ENCODE peak calls at places on chromosome 20, in four cellular contexts. One of them, this sample, is unnamed.

GRCh38 chr20:58344741-58345140 is 35.2 kb downstream of the RAB22A start:
- DNase-seq in NT2/D1: no peak
- DNase-seq in HEK293T: no peak
- DNase-seq in HepG2: no peak
- DNase-seq in this sample: no peak

GRCh38 chr20:46709459-46710148 is at the start of gene SLC2A10:
- DNase-seq in NT2/D1: no peak
- DNase-seq in HEK293T: peak; percentile 53
- DNase-seq in HepG2: peak; percentile 53
- DNase-seq in this sample: no peak

GRCh38 chr20:3631534-3631933 is 31.7 kb downstream of the GFRA4 start:
- DNase-seq in NT2/D1: no peak
- DNase-seq in HEK293T: no peak
- DNase-seq in HepG2: no peak
- DNase-seq in this sample: no peak

GRCh38 chr20:25076731-25077609 is 5.0 kb downstream of the VSX1 start:
- DNase-seq in NT2/D1: no peak
- DNase-seq in HEK293T: peak; percentile 34
- DNase-seq in HepG2: peak; percentile 82
- DNase-seq in this sample: no peak

GRCh38 chr20:63969851-63970713 is at the start of gene ZNF512B:
- DNase-seq in NT2/D1: peak; percentile 49
- DNase-seq in HEK293T: peak; percentile 88
- DNase-seq in HepG2: peak; percentile 66
- DNase-seq in this sample: no peak

GRCh38 chr20:16761305-16761829 is 13.2 kb downstream of the OTOR start:
- DNase-seq in NT2/D1: peak; percentile 47
- DNase-seq in HEK293T: peak; percentile 70
- DNase-seq in HepG2: peak; percentile 77
- DNase-seq in this sample: peak; percentile 19

GRCh38 chr20:24637941-24638340 is 168.5 kb downstream of the SYNDIG1 start:
- DNase-seq in NT2/D1: no peak
- DNase-seq in HEK293T: no peak
- DNase-seq in HepG2: no peak
- DNase-seq in this sample: no peak

GRCh38 chr20:57882451-57883161 is 172.8 kb upstream of the PMEPA1 start:
- DNase-seq in NT2/D1: no peak
- DNase-seq in HEK293T: no peak
- DNase-seq in HepG2: no peak
- DNase-seq in this sample: no peak

GRCh38 chr20:1965520-1966278 is 28.2 kb downstream of the PDYN start:
- DNase-seq in NT2/D1: peak; percentile 77
- DNase-seq in HEK293T: peak; percentile 86
- DNase-seq in HepG2: peak; percentile 71
- DNase-seq in this sample: peak; percentile 19

GRCh38 chr20:13245250-13245723 is 24.2 kb downstream of the ISM1 start:
- DNase-seq in NT2/D1: no peak
- DNase-seq in HEK293T: no peak
- DNase-seq in HepG2: peak; percentile 97
- DNase-seq in this sample: no peak

GRCh38 chr20:62368629-62369507 is 1.8 kb upstream of the LAMA5 start:
- DNase-seq in NT2/D1: no peak
- DNase-seq in HEK293T: peak; percentile 48
- DNase-seq in HepG2: peak; percentile 94
- DNase-seq in this sample: no peak

GRCh38 chr20:9092101-9092500 is 23.2 kb downstream of the PLCB4 start:
- DNase-seq in NT2/D1: no peak
- DNase-seq in HEK293T: no peak
- DNase-seq in HepG2: no peak
- DNase-seq in this sample: no peak

GRCh38 chr20:14838663-14839650 is 501.5 kb upstream of the FLRT3 start:
- DNase-seq in NT2/D1: no peak
- DNase-seq in HEK293T: no peak
- DNase-seq in HepG2: no peak
- DNase-seq in this sample: peak; percentile 73

GRCh38 chr20:51508780-51509179 is 33.7 kb downstream of the NFATC2 start:
- DNase-seq in NT2/D1: no peak
- DNase-seq in HEK293T: no peak
- DNase-seq in HepG2: peak; percentile 82
- DNase-seq in this sample: no peak

GRCh38 chr20:40811660-40812414 is 122.8 kb upstream of the MAFB start:
- DNase-seq in NT2/D1: no peak
- DNase-seq in HEK293T: no peak
- DNase-seq in HepG2: no peak
- DNase-seq in this sample: no peak

GRCh38 chr20:35734374-35734773 is 7.7 kb downstream of the RBM39 start:
- DNase-seq in NT2/D1: no peak
- DNase-seq in HEK293T: no peak
- DNase-seq in HepG2: no peak
- DNase-seq in this sample: no peak

GRCh38 chr20:57785061-57785460 is 75.2 kb upstream of the PMEPA1 start:
- DNase-seq in NT2/D1: no peak
- DNase-seq in HEK293T: no peak
- DNase-seq in HepG2: no peak
- DNase-seq in this sample: no peak

GRCh38 chr20:58147628-58148370 is 80.7 kb downstream of the ANKRD60 start:
- DNase-seq in NT2/D1: no peak
- DNase-seq in HEK293T: no peak
- DNase-seq in HepG2: no peak
- DNase-seq in this sample: no peak

GRCh38 chr20:59561614-59562277 is 42.6 kb upstream of the PHACTR3 start:
- DNase-seq in NT2/D1: no peak
- DNase-seq in HEK293T: peak; percentile 3
- DNase-seq in HepG2: no peak
- DNase-seq in this sample: no peak

GRCh38 chr20:37270586-37271420 is 9.2 kb upstream of the GHRH start:
- DNase-seq in NT2/D1: no peak
- DNase-seq in HEK293T: no peak
- DNase-seq in HepG2: peak; percentile 75
- DNase-seq in this sample: peak; percentile 79

GRCh38 chr20:14724465-14724864 is 387.1 kb upstream of the FLRT3 start:
- DNase-seq in NT2/D1: no peak
- DNase-seq in HEK293T: no peak
- DNase-seq in HepG2: no peak
- DNase-seq in this sample: no peak

GRCh38 chr20:18090044-18090443 is 32.3 kb upstream of the OVOL2 start:
- DNase-seq in NT2/D1: no peak
- DNase-seq in HEK293T: no peak
- DNase-seq in HepG2: peak; percentile 32
- DNase-seq in this sample: no peak

GRCh38 chr20:29079769-29080690 is 2177.4 kb upstream of the DEFB115 start:
- DNase-seq in NT2/D1: peak; percentile 77
- DNase-seq in HEK293T: no peak
- DNase-seq in HepG2: peak; percentile 84
- DNase-seq in this sample: no peak

GRCh38 chr20:62412194-62413024 is 5.3 kb upstream of the CABLES2 start:
- DNase-seq in NT2/D1: no peak
- DNase-seq in HEK293T: no peak
- DNase-seq in HepG2: peak; percentile 67
- DNase-seq in this sample: no peak

GRCh38 chr20:17833036-17833674 is 133.4 kb downstream of the BANF2 start:
- DNase-seq in NT2/D1: no peak
- DNase-seq in HEK293T: no peak
- DNase-seq in HepG2: no peak
- DNase-seq in this sample: no peak

GRCh38 chr20:1856419-1856818 is 38.8 kb upstream of the SIRPA start:
- DNase-seq in NT2/D1: no peak
- DNase-seq in HEK293T: no peak
- DNase-seq in HepG2: no peak
- DNase-seq in this sample: no peak

GRCh38 chr20:14955396-14955795 is 618.0 kb upstream of the FLRT3 start:
- DNase-seq in NT2/D1: no peak
- DNase-seq in HEK293T: no peak
- DNase-seq in HepG2: no peak
- DNase-seq in this sample: no peak

GRCh38 chr20:1757072-1757471 is 99.5 kb upstream of the SIRPG start:
- DNase-seq in NT2/D1: no peak
- DNase-seq in HEK293T: no peak
- DNase-seq in HepG2: no peak
- DNase-seq in this sample: no peak

GRCh38 chr20:1033751-1034419 is 31.8 kb upstream of the RSPO4 start:
- DNase-seq in NT2/D1: no peak
- DNase-seq in HEK293T: no peak
- DNase-seq in HepG2: no peak
- DNase-seq in this sample: no peak

GRCh38 chr20:36717657-36718056 is 28.2 kb downstream of the NDRG3 start:
- DNase-seq in NT2/D1: no peak
- DNase-seq in HEK293T: no peak
- DNase-seq in HepG2: peak; percentile 45
- DNase-seq in this sample: no peak

GRCh38 chr20:63118303-63118670 is 97.6 kb downstream of the YTHDF1 start:
- DNase-seq in NT2/D1: no peak
- DNase-seq in HEK293T: no peak
- DNase-seq in HepG2: no peak
- DNase-seq in this sample: no peak

GRCh38 chr20:56359212-56360132 is 698 bp downstream of the FAM210B start:
- DNase-seq in NT2/D1: no peak
- DNase-seq in HEK293T: peak; percentile 55
- DNase-seq in HepG2: peak; percentile 79
- DNase-seq in this sample: no peak

GRCh38 chr20:61849376-61849775 is 216.3 kb downstream of the TAF4 start:
- DNase-seq in NT2/D1: no peak
- DNase-seq in HEK293T: no peak
- DNase-seq in HepG2: no peak
- DNase-seq in this sample: no peak

GRCh38 chr20:37336369-37337207 is 9.4 kb upstream of the SRC start:
- DNase-seq in NT2/D1: no peak
- DNase-seq in HEK293T: no peak
- DNase-seq in HepG2: no peak
- DNase-seq in this sample: peak; percentile 94

GRCh38 chr20:59728722-59729430 is 124.5 kb downstream of the PHACTR3 start:
- DNase-seq in NT2/D1: no peak
- DNase-seq in HEK293T: no peak
- DNase-seq in HepG2: no peak
- DNase-seq in this sample: no peak

GRCh38 chr20:53872561-53873248 is 197.7 kb downstream of the BCAS1 start:
- DNase-seq in NT2/D1: no peak
- DNase-seq in HEK293T: no peak
- DNase-seq in HepG2: no peak
- DNase-seq in this sample: peak; percentile 70

GRCh38 chr20:3751664-3752385 is 15.7 kb downstream of the ADISSP start:
- DNase-seq in NT2/D1: peak; percentile 40
- DNase-seq in HEK293T: no peak
- DNase-seq in HepG2: no peak
- DNase-seq in this sample: no peak

GRCh38 chr20:1423206-1423605 is 30.4 kb upstream of the FKBP1A start:
- DNase-seq in NT2/D1: no peak
- DNase-seq in HEK293T: no peak
- DNase-seq in HepG2: no peak
- DNase-seq in this sample: no peak

DNA sequence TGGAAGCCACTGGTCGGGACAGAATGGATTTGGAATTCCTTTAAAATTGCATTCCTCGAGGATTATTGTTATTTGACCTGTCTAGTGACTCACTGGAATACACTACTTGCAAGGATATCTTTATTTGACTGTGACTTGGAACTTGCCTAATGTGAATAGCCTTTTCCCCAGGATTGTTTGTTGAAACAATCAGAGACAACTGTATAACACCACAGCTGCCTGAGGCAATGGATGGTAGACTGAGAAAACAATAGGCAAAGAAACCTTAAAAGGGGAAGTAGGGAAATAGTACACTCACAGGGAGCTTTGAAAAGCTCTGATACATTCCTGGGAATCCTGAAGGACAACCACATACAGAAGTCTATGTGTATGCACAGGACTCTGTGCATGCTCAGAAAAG is 465.3 kb downstream of the BMP2 start:
- DNase-seq in NT2/D1: no peak
- DNase-seq in HEK293T: no peak
- DNase-seq in HepG2: no peak
- DNase-seq in this sample: no peak
- TF ChIP-seq SUZ12 in NT2/D1: no peak
- TF ChIP-seq SUZ12 in HEK293T: no peak
- TF ChIP-seq SUZ12 in HepG2: no peak
- TF ChIP-seq SUZ12 in this sample: no peak

DNA sequence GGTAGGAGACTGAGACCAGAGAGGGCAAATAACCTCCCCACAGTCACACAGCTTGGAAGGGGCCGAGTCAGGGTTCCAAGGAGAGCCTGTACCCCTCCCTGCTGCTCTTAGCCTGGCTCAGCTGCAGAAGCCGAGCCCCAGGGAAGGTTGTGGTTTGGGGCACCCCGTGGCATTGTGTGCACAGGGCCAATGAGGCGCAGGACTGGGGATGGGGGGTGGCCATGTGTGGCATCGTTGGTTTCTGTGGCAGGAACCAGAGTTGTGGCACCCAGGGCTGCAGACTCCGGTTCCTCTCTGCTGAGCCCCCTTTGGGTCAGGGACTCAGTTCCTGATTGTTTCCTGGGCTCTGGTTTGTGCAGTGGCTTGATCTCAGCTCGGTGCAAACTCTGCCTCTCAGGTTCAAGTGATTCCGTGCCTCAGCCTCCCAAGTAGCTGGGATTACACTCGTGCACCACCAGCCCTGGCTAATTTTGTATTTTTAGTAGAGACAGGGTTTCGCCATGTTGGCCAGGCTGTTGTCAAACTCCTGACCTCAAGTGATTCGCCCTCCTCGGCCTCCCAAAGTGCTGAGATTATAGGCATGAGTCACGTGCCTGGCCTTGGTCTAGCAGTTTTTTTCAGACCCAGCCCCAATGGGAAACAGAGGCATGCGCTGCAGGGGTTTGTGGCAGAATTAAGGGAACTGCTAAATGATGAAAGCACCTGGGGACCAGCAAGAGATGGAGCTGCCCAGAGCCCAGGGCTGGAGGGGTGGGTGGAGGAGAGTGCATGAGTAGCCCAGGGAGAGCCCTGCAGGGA is 221.0 kb upstream of the SULF2 start:
- DNase-seq in NT2/D1: no peak
- DNase-seq in HEK293T: no peak
- DNase-seq in HepG2: no peak
- DNase-seq in this sample: peak; percentile 56
- TF ChIP-seq SUZ12 in NT2/D1: no peak
- TF ChIP-seq SUZ12 in HEK293T: no peak
- TF ChIP-seq SUZ12 in HepG2: no peak
- TF ChIP-seq SUZ12 in this sample: no peak

DNA sequence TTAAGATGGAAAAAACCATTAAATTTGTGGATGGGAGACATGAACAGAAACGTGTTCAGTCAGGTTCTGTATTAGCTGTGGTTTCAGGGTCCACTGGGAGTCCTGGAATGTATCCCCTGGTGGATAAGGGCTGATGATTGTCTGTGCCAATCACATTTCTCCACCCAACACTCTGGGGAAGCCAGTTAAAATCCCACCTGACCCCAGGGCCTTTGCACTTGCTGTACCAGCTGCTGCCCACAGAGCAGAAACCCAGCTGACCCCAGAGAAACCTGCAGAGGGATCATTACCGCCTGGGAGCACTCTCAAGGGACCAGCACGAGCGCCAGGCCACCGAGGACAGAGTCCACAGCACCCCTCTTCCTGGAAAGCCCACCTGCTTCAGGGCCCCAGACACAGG is 260.7 kb downstream of the PREX1 start:
- DNase-seq in NT2/D1: no peak
- DNase-seq in HEK293T: no peak
- DNase-seq in HepG2: no peak
- DNase-seq in this sample: no peak
- TF ChIP-seq SUZ12 in NT2/D1: no peak
- TF ChIP-seq SUZ12 in HEK293T: no peak
- TF ChIP-seq SUZ12 in HepG2: no peak
- TF ChIP-seq SUZ12 in this sample: no peak

GRCh38 chr20:21344216-21344615 is 41.1 kb downstream of the XRN2 start:
- DNase-seq in NT2/D1: no peak
- DNase-seq in HEK293T: no peak
- DNase-seq in HepG2: no peak
- DNase-seq in this sample: no peak
- TF ChIP-seq SUZ12 in NT2/D1: no peak
- TF ChIP-seq SUZ12 in HEK293T: no peak
- TF ChIP-seq SUZ12 in HepG2: no peak
- TF ChIP-seq SUZ12 in this sample: no peak

This sample was measured in GM12878.